ENCODE peak calls at places on chromosomes 2 and 18, in four cellular contexts. W, J, D and Y are unnamed samples. For H3K9me3 and H3K27me3, the result is how much of the 10 kb centered on the place peaks cover.

GRCh38 chr18:25166113-25166512 is 185.9 kb downstream of the ZNF521 start:
- DNase-seq in W (no peak), J (no peak), D (no peak), Y (no peak)

GRCh38 chr2:48531141-48531648 is 1.2 kb downstream of the STON1 start:
- DNase-seq in W (no peak), J (no peak), D (no peak), Y (no peak)

GRCh38 chr2:36169843-36170242 is 185.7 kb upstream of the CRIM1 start:
- DNase-seq in W (no peak), J (no peak), D (no peak), Y (no peak)

GRCh38 chr2:105143467-105144127 is 97.9 kb upstream of the GPR45 start:
- DNase-seq in W (no peak), J (no peak), D (peak), Y (peak)

GRCh38 chr2:113079123-113079522 is 11.4 kb downstream of the IL1F10 start:
- DNase-seq in W (no peak), J (no peak), D (no peak), Y (no peak)

GRCh38 chr18:36187138-36187825 is at the start of gene MOCOS:
- DNase-seq in W (peak), J (peak), D (peak), Y (peak)

GRCh38 chr2:71759056-71759455 is 305.7 kb downstream of the DYSF start:
- DNase-seq in W (no peak), J (no peak), D (no peak), Y (no peak)

GRCh38 chr2:163348843-163349395 is 386.9 kb downstream of the FIGN start:
- DNase-seq in W (no peak), J (no peak), D (no peak), Y (no peak)

GRCh38 chr2:8094571-8094970 is 587.3 kb upstream of the ID2 start:
- DNase-seq in W (no peak), J (no peak), D (no peak), Y (no peak)

GRCh38 chr2:226800941-226801784 is 1.5 kb upstream of the IRS1 start:
- DNase-seq in W (peak), J (peak), D (peak), Y (peak)

GRCh38 chr18:8366656-8367055 is 242.6 kb upstream of the RAB12 start:
- DNase-seq in W (no peak), J (no peak), D (no peak), Y (no peak)

GRCh38 chr18:23822590-23823385 is 133.5 kb downstream of the LAMA3 start:
- DNase-seq in W (no peak), J (no peak), D (no peak), Y (no peak)

GRCh38 chr2:97951155-97951670 is 44.5 kb downstream of the TMEM131 start:
- DNase-seq in W (no peak), J (no peak), D (no peak), Y (no peak)

GRCh38 chr2:204239756-204240155 is 303.2 kb downstream of the ICOS start:
- DNase-seq in W (no peak), J (no peak), D (no peak), Y (no peak)

GRCh38 chr2:54551123-54551756 is 95.1 kb downstream of the SPTBN1 start:
- DNase-seq in W (no peak), J (no peak), D (peak), Y (no peak)

DNA sequence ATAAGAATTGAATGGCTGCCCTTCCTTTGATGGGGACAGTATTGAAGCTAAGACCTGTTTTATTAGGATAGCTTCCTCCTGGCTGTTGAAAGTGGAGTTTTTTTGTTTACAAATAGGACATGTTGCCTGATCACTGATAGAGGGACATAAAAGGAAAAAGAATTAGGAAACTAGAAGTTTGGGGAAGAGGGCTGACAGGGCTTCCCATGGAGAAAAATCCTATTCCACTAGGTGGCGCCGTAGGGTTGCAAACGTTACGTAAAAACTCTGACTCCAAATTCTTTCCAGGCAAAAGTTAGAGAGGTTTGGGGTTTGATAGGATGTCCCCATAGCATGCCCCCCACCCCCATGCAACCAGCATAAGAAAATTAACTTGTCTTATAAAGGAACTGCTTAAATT is 11.1 kb upstream of the RBFA start:
- DNase-seq in W (no peak), J (no peak), D (no peak), Y (no peak)
- H3K9me3 ChIP-seq in W (under half), J (half or more), D (under half), Y (half or more)

GRCh38 chr2:219029829-219030165 is 11.5 kb downstream of the CFAP65 start:
- DNase-seq in W (peak), J (peak), D (peak), Y (peak)
- TF ChIP-seq CTCF in W (peak), J (peak), D (peak), Y (peak)

DNA sequence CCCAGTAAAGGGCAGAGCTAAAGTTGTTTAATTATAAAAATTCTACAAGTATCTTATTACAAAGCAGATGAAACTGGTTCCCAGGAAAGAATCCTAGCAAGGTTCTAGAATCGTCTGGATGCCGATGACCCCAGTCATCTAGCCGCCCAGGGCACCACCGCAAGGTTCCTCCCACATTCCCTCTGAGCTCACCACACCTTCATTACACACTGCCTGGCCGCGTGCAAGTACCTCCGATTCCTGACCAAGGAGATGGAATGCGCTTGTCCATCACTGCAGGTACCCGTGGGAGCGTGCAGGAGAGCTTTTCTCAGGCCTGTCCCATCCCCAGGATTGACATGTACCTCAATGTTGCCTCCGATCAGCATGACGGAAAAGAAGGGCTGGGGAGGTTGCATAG is 158.5 kb downstream of the LAMA1 start:
- DNase-seq in W (no peak), J (no peak), D (no peak), Y (no peak)
- H3K27me3 ChIP-seq in W (under half), J (under half), D (under half), Y (under half)

GRCh38 chr2:2747797-2748301 is 416.8 kb upstream of the MYT1L start:
- DNase-seq in W (no peak), J (no peak), D (no peak), Y (no peak)

GRCh38 chr2:2746731-2747130 is 415.7 kb upstream of the MYT1L start:
- DNase-seq in W (no peak), J (no peak), D (no peak), Y (no peak)

GRCh38 chr2:2743164-2743571 is 412.1 kb upstream of the MYT1L start:
- DNase-seq in W (no peak), J (peak), D (no peak), Y (no peak)

GRCh38 chr2:2742745-2743144 is 411.7 kb upstream of the MYT1L start:
- DNase-seq in W (no peak), J (no peak), D (no peak), Y (no peak)

GRCh38 chr2:2744958-2745715 is 414.1 kb upstream of the MYT1L start:
- DNase-seq in W (no peak), J (no peak), D (no peak), Y (no peak)
- H3K9me3 ChIP-seq in W (under half), J (under half), D (under half), Y (under half)

GRCh38 chr18:4582677-4583076 is 127.6 kb upstream of the DLGAP1 start:
- DNase-seq in W (no peak), J (no peak), D (no peak), Y (no peak)

GRCh38 chr18:4573735-4574134 is 118.6 kb upstream of the DLGAP1 start:
- DNase-seq in W (no peak), J (no peak), D (no peak), Y (no peak)

GRCh38 chr18:4581966-4582365 is 126.9 kb upstream of the DLGAP1 start:
- DNase-seq in W (no peak), J (no peak), D (no peak), Y (no peak)

GRCh38 chr18:4578449-4578848 is 123.3 kb upstream of the DLGAP1 start:
- DNase-seq in W (no peak), J (no peak), D (no peak), Y (no peak)
- TF ChIP-seq CTCF in W (no peak), J (no peak), D (no peak), Y (no peak)

DNA sequence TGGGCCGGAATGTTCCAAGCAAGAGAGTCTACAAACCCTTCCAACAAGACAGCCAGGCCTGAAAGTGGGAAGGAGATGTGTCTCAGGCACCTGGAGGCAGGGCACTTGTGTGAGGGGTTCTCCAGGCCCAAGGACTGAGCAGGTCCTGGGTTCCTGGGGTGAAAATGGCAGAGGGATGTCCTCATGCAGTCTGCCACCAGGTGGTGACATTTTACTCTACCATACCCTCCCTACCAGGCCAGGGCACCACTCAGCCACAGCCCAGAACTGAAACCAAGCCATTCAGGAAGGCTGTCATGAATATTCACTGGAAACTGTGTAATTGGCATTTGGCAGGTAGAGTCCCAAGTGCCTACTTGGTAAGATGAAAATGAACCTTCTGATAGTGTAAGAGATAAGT is 185.2 kb downstream of the MYO5B start:
- DNase-seq in W (no peak), J (peak), D (peak), Y (peak)
- H3K27me3 ChIP-seq in W (under half), J (under half), D (under half), Y (under half)

DNA sequence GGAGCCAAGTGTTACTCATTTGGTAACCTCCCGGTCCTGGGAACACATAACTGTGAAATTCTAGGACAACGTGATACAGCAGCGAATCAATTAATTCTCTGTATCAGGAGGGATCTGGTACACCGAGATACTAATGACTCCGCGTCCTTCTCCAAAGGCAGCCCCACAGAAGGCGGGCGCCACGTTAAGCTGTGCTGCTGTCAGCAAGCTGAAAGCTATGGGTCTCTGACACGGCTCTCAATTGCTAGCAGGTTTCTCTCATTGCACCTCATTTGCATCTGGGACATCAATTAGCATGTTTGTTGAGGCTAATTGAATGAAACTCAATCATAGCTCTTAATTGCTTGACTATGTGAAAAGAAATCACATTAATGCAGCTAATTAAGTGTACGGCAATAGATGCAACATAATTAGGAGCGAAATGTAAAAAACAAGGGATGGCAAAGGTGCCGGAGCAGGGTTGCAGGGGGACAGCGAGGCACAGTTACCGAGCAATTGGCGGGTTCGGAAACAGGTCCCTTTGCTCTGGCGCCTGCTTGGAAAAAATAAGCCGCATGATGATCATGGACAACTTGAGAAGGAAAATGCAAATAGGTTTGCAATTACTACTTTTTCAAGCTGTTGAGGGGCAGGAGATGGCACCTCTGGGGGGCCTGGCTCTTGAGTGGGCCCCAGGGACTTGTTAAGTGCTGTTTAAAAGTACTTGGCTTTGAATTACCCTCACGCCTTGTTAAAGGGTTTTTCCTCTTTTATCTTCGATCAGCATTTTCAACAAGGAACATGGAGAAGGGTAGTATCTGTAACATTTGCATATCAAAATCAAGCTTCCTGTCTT is 264.2 kb downstream of the GBX2 start:
- DNase-seq in W (no peak), J (no peak), D (no peak), Y (no peak)
- H3K9me3 ChIP-seq in W (under half), J (under half), D (under half), Y (under half)

GRCh38 chr2:16744521-16744920 is 78.9 kb upstream of the CYRIA start:
- DNase-seq in W (no peak), J (no peak), D (no peak), Y (no peak)
- TF ChIP-seq CTCF in W (no peak), J (no peak), D (no peak), Y (no peak)